ENCODE peak calls at places on chromosomes 16 and 17, in nine cellular contexts. L, S, K, C, G, Q, V, X and M are unnamed samples.

GRCh38 chr17:17931159-17931558 is 41.0 kb downstream of the TOM1L2 start:
- DNase-seq in L (no peak), S (no peak), K (no peak), C (no peak), G (no peak), Q (no peak), V (no peak), X (no peak), M (no peak)

GRCh38 chr17:7929158-7930029 is at the start of gene KCNAB3:
- DNase-seq in L (peak), S (peak), K (peak), C (peak), G (no peak), Q (no peak), V (peak), X (peak), M (no peak)

GRCh38 chr17:15262291-15263205 is 2.6 kb downstream of the PMP22 start:
- DNase-seq in L (peak), S (no peak), K (peak), C (no peak), G (peak), Q (peak), V (peak), X (peak), M (no peak)

GRCh38 chr17:34571428-34572130 is 7.8 kb upstream of the TMEM132E start:
- DNase-seq in L (no peak), S (no peak), K (no peak), C (no peak), G (no peak), Q (no peak), V (no peak), X (no peak), M (no peak)

GRCh38 chr16:3576211-3576610 is 992 bp downstream of the NLRC3 start:
- DNase-seq in L (no peak), S (no peak), K (no peak), C (no peak), G (no peak), Q (no peak), V (no peak), X (no peak), M (no peak)

GRCh38 chr16:88325087-88325750 is 57.5 kb upstream of the ZNF469 start:
- DNase-seq in L (no peak), S (no peak), K (no peak), C (no peak), G (no peak), Q (no peak), V (no peak), X (no peak), M (no peak)

GRCh38 chr17:56325561-56325960 is 172.3 kb downstream of the ANKFN1 start:
- DNase-seq in L (no peak), S (no peak), K (no peak), C (no peak), G (no peak), Q (no peak), V (no peak), X (no peak), M (no peak)

GRCh38 chr16:25957707-25958106 is 265.9 kb downstream of the HS3ST4 start:
- DNase-seq in L (no peak), S (no peak), K (no peak), C (no peak), G (no peak), Q (no peak), V (no peak), X (no peak), M (no peak)

GRCh38 chr16:67966549-67967182 is 1.8 kb downstream of the SLC12A4 start:
- DNase-seq in L (no peak), S (no peak), K (peak), C (no peak), G (no peak), Q (peak), V (no peak), X (peak), M (no peak)